ENCODE peak calls at places on chromosomes 4 and X, in eight cellular contexts. X, R, Q, G, M, N, K and C are unnamed samples. For H3K27me3, the result is how much of the 10 kb centered on the place peaks cover.

GRCh38 chrX:71532078-71532752 is 689 bp upstream of the OGT start:
- DNase-seq in X (peak), R (peak), Q (peak), G (peak), M (peak), N (peak), K (no peak), C (peak)

GRCh38 chrX:111467896-111468295 is 43.5 kb upstream of the SERTM2 start:
- DNase-seq in X (no peak), R (no peak), Q (no peak), G (no peak), M (no peak), N (no peak), K (no peak), C (no peak)

GRCh38 chrX:28586291-28586690 is 955 bp upstream of the IL1RAPL1 start:
- DNase-seq in X (peak), R (peak), Q (peak), G (no peak), M (peak), N (peak), K (peak), C (no peak)

GRCh38 chr4:66820681-66821080 is 724.6 kb downstream of the CENPC start:
- DNase-seq in X (no peak), R (no peak), Q (no peak), G (no peak), M (no peak), N (no peak), K (no peak), C (no peak)

GRCh38 chrX:53089224-53089842 is 4.6 kb upstream of the KANTR start:
- DNase-seq in X (peak), R (peak), Q (peak), G (peak), M (peak), N (peak), K (no peak), C (peak)

GRCh38 chrX:97471071-97471470 is 587.4 kb downstream of the RPA4 start:
- DNase-seq in X (no peak), R (no peak), Q (no peak), G (no peak), M (no peak), N (no peak), K (no peak), C (no peak)

GRCh38 chr4:44563496-44563895 is 87.9 kb downstream of the YIPF7 start:
- DNase-seq in X (no peak), R (no peak), Q (no peak), G (peak), M (no peak), N (no peak), K (no peak), C (no peak)

GRCh38 chr4:125085-125820 is 952 bp downstream of the ZNF718 start:
- DNase-seq in X (peak), R (no peak), Q (peak), G (peak), M (peak), N (peak), K (peak), C (peak)

GRCh38 chrX:148365233-148365632 is 135.2 kb upstream of the AFF2 start:
- DNase-seq in X (no peak), R (no peak), Q (no peak), G (no peak), M (no peak), N (no peak), K (no peak), C (no peak)

GRCh38 chr4:120692964-120693363 is 229.6 kb downstream of the PRDM5 start:
- DNase-seq in X (peak), R (peak), Q (peak), G (peak), M (no peak), N (peak), K (no peak), C (peak)

GRCh38 chr4:91984466-91984865 is 319.3 kb upstream of the GRID2 start:
- DNase-seq in X (no peak), R (no peak), Q (no peak), G (no peak), M (no peak), N (no peak), K (no peak), C (no peak)

GRCh38 chr4:136412708-136413107 is 1119.6 kb downstream of the PCDH18 start:
- DNase-seq in X (no peak), R (peak), Q (peak), G (peak), M (no peak), N (peak), K (no peak), C (no peak)

GRCh38 chrX:23904096-23904495 is 3.6 kb downstream of the APOO start:
- DNase-seq in X (no peak), R (peak), Q (no peak), G (peak), M (peak), N (peak), K (peak), C (no peak)

GRCh38 chr4:1492636-1493539 is 86.6 kb upstream of the NKX1-1 start:
- DNase-seq in X (no peak), R (no peak), Q (no peak), G (no peak), M (no peak), N (no peak), K (peak), C (no peak)

GRCh38 chr4:122378711-122379110 is at the start of gene ADAD1:
- DNase-seq in X (no peak), R (no peak), Q (no peak), G (no peak), M (no peak), N (no peak), K (no peak), C (no peak)

GRCh38 chrX:30957753-30958152 is 68.7 kb upstream of the TAB3 start:
- DNase-seq in X (no peak), R (no peak), Q (peak), G (peak), M (no peak), N (peak), K (peak), C (peak)

GRCh38 chr4:26034849-26035248 is 120.8 kb downstream of the SMIM20 start:
- DNase-seq in X (no peak), R (no peak), Q (no peak), G (no peak), M (no peak), N (no peak), K (no peak), C (no peak)

GRCh38 chrX:45760187-45760742 is 559.6 kb upstream of the DIPK2B start:
- DNase-seq in X (no peak), R (no peak), Q (no peak), G (no peak), M (no peak), N (no peak), K (no peak), C (no peak)
- H3K4me3 ChIP-seq in X (no peak), R (no peak), Q (peak), G (no peak), M (no peak), N (no peak), K (no peak), C (peak)

DNA sequence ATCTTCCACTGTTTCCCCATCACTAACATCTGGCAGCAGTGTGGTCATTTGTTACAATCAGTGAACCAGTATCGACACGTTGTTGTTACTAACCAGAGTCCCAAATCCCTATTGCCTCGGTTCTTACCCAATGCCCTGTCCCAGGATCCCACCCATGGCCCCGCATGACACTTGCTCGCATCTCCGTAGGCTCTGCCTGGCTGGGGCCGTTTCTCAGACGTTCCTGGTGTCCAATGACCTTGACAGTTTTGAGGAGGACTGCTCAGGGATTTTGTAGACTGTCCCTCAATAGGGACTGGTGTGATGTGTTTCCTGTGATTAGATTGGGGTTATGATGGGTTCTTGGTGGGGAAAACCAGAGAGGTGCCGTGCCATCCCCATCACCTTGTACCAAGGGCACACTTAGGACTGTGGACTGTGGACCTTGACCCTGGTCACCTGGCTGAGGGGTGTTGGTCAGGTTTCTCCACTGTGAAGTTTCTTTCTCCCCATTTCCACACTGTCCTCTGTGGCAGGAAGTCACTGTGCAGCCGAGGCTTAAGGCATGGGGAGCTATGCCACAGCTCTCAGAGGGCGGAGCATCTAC is 108.4 kb downstream of the ADRA2C start:
- DNase-seq in X (no peak), R (no peak), Q (no peak), G (no peak), M (no peak), N (no peak), K (peak), C (no peak)
- H3K27me3 ChIP-seq in X (under half), R (under half), Q (under half), G (under half), M (half or more), N (half or more), K (under half), C (half or more)

DNA sequence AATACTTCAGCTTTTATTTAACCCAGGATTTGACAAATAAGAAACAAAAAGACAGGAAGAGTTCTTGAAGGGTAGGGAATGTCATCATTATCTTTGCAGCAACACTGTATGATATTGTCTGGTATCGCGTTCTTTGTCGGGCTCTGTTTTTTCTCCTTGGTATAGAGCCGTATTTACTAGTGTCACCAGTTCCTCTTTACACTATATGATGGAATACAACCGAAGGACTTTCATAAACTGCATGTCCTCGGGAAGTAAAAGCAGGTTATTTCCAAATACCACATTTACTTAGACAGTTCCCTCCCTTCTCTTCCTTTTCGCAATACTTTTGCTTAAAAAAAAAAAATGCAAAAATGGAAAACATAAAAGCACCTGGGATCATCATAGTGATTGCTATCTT is 96.6 kb upstream of the IL13RA1 start:
- DNase-seq in X (no peak), R (no peak), Q (no peak), G (no peak), M (no peak), N (no peak), K (no peak), C (no peak)
- H3K9ac ChIP-seq in X (no peak), R (no peak), Q (no peak), G (no peak), M (no peak), N (no peak), K (no peak), C (no peak)

DNA sequence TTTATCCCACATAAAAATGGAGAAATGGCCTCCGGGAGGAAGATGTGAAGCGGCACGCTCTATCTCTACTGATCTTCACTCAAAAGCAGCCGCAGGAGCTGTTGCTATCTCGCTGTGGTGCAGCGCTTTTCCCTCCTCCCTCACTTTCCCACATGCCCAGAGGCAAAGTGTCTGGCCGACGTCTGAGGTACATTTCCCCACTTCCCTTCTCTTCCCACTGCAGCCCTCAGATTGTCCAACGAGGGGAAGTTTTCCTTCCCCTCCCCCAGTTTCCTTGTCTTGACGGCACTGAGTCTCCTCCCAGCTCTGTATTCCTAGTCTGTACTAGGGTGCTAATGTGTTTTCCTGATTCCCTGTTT is 662 bp upstream of the COL25A1 start:
- DNase-seq in X (no peak), R (peak), Q (peak), G (no peak), M (no peak), N (no peak), K (no peak), C (peak)
- H3K4me3 ChIP-seq in X (peak), R (peak), Q (peak), G (no peak), M (peak), N (peak), K (peak), C (peak)

DNA sequence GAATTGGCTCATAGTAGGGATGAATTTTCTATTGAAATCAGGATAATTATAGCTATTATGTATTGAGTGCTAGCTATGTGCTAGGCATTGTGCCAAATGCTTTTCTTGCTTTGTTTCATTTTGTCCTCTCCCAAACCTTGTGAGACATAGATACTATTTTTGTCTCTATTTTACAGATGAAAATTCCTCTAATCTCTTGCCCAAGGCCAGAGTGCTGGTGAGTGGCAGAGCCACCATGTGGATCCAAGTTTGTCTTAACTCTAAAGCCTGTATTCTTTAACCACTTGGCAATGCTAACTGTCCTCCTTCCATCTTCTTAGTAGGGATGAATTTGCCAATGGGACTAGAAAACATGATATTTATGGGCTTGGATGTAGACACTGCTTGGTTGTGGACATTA is 58.2 kb downstream of the TMEM164 start:
- DNase-seq in X (no peak), R (no peak), Q (no peak), G (no peak), M (no peak), N (no peak), K (no peak), C (no peak)
- H3K27me3 ChIP-seq in X (under half), R (under half), Q (under half), G (under half), M (under half), N (under half), K (under half), C (under half)

DNA sequence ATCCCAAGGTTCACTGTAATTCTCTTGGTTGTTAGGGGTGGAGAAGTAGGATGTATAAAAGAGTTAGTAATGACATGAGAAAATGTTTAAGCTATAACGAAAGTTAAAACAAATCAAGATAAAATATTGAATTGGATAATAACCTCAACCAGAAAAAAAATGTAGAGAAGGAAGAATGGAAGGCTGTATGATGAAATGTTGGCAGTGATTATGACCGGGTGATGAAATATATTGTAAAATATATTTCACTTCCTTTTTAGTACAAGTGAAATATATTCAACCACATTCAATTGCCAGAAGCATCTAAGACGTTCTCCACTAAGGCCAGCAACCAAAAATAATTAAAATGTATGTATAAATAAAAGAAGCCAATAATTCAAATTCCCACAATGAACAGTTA is 309.3 kb upstream of the FGF13 start:
- DNase-seq in X (no peak), R (no peak), Q (peak), G (no peak), M (no peak), N (no peak), K (no peak), C (no peak)
- H3K9ac ChIP-seq in X (no peak), R (no peak), Q (no peak), G (no peak), M (no peak), N (no peak), K (no peak), C (no peak)

GRCh38 chr4:117823388-117823787 is 210.9 kb upstream of the NDST3 start:
- DNase-seq in X (no peak), R (no peak), Q (no peak), G (no peak), M (no peak), N (no peak), K (no peak), C (no peak)

GRCh38 chr4:117817316-117817715 is 217.0 kb upstream of the NDST3 start:
- DNase-seq in X (no peak), R (no peak), Q (peak), G (no peak), M (no peak), N (peak), K (no peak), C (no peak)

DNA sequence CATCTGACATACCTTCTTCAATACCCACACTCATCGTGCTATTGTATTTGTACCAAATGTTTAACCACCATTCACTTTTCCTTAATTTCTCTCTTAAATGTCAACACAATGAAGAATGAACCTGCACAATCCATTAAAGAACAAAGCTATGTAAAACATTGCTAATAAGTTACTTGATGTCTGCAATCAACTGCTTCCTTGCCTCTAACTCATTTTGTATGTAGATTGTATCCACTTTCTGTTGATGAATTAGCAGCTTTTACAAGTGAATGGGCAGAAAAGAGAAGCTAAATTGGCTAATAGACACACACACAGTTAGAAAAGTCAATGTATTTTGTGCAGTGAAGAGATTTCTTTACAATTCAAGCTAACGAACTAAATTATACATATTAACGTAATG is 212.5 kb upstream of the NDST3 start:
- DNase-seq in X (no peak), R (no peak), Q (no peak), G (no peak), M (no peak), N (no peak), K (no peak), C (no peak)
- H3K4me3 ChIP-seq in X (no peak), R (no peak), Q (no peak), G (no peak), M (no peak), N (no peak), K (no peak), C (no peak)

GRCh38 chrX:151346931-151347543 is 50.0 kb upstream of the VMA21 start:
- DNase-seq in X (no peak), R (no peak), Q (no peak), G (no peak), M (peak), N (no peak), K (no peak), C (no peak)
- H3K27me3 ChIP-seq in X (under half), R (under half), Q (under half), G (under half), M (under half), N (under half), K (under half), C (under half)

GRCh38 chr4:71784569-71785197 is 804 bp upstream of the GC start:
- DNase-seq in X (no peak), R (no peak), Q (no peak), G (no peak), M (no peak), N (no peak), K (no peak), C (no peak)

GRCh38 chr4:71783972-71784371 is at the start of gene GC:
- DNase-seq in X (no peak), R (no peak), Q (no peak), G (no peak), M (no peak), N (no peak), K (no peak), C (no peak)

DNA sequence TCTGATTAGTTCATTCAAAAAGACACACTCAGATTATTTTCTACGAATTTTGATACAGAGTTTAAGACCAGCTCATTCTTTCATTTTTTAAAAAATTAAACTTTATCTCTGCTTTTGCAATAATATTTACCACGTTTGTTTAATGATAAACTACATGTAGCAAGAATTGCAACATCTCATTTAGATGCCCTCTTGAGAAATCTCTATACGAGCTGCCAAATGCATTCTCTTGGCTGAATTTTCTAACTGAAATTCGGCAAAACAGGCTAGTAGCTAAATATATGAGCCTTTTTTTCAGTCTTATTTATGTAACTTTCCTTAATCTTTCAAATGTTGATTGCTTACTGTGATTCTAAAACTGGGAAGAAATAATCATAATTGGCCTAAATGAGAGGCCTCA is 2.1 kb upstream of the GC start:
- DNase-seq in X (no peak), R (no peak), Q (peak), G (no peak), M (no peak), N (no peak), K (no peak), C (peak)
- H3K9ac ChIP-seq in X (no peak), R (no peak), Q (no peak), G (no peak), M (no peak), N (no peak), K (no peak), C (no peak)